ENCODE peak calls at places on chromosome 10, in five cellular contexts. One of them, this sample, is unnamed.

GRCh38 chr10:70662362-70663220 is 9.7 kb upstream of the ADAMTS14 start:
- DNase-seq in mesenchymal stem cell: peak; percentile 58
- DNase-seq in fibroblast of lung: peak; percentile 62
- DNase-seq in GM23248: no peak
- DNase-seq in neural progenitor cell: no peak
- DNase-seq in this sample: no peak

GRCh38 chr10:70477661-70478162 is 855 bp upstream of the PALD1 start:
- DNase-seq in GM23248: peak; percentile 35
- DNase-seq in fibroblast of lung: peak; percentile 38
- DNase-seq in mesenchymal stem cell: no peak
- DNase-seq in neural progenitor cell: peak; percentile 20
- DNase-seq in this sample: peak; percentile 31

GRCh38 chr10:125216309-125216708 is 55.9 kb upstream of the CTBP2 start:
- DNase-seq in neural progenitor cell: no peak
- DNase-seq in mesenchymal stem cell: no peak
- DNase-seq in GM23248: no peak
- DNase-seq in fibroblast of lung: no peak
- DNase-seq in this sample: no peak

GRCh38 chr10:43229208-43230061 is 37.4 kb downstream of the RASGEF1A start:
- DNase-seq in mesenchymal stem cell: no peak
- DNase-seq in fibroblast of lung: no peak
- DNase-seq in GM23248: peak; percentile 29
- DNase-seq in neural progenitor cell: peak; percentile 76
- DNase-seq in this sample: no peak

GRCh38 chr10:97540669-97541500 is 31.7 kb upstream of the ANKRD2 start:
- DNase-seq in mesenchymal stem cell: no peak
- DNase-seq in neural progenitor cell: no peak
- DNase-seq in GM23248: peak; percentile 47
- DNase-seq in fibroblast of lung: peak; percentile 62
- DNase-seq in this sample: no peak

GRCh38 chr10:34507217-34507616 is 307.9 kb downstream of the PARD3 start:
- DNase-seq in neural progenitor cell: peak; percentile 64
- DNase-seq in mesenchymal stem cell: no peak
- DNase-seq in fibroblast of lung: no peak
- DNase-seq in GM23248: no peak
- DNase-seq in this sample: no peak

GRCh38 chr10:91587710-91588638 is 44.9 kb downstream of the PPP1R3C start:
- DNase-seq in fibroblast of lung: peak; percentile 90
- DNase-seq in GM23248: peak; percentile 93
- DNase-seq in mesenchymal stem cell: peak; percentile 88
- DNase-seq in neural progenitor cell: no peak
- DNase-seq in this sample: peak; percentile 66

GRCh38 chr10:79487296-79488194 is 24.8 kb upstream of the EIF5AL1 start:
- DNase-seq in neural progenitor cell: peak; percentile 90
- DNase-seq in GM23248: peak; percentile 75
- DNase-seq in mesenchymal stem cell: peak; percentile 72
- DNase-seq in fibroblast of lung: peak; percentile 69
- DNase-seq in this sample: peak; percentile 50

GRCh38 chr10:122258136-122259074 is 12.7 kb upstream of the BTBD16 start:
- DNase-seq in mesenchymal stem cell: peak; percentile 77
- DNase-seq in neural progenitor cell: no peak
- DNase-seq in fibroblast of lung: peak; percentile 53
- DNase-seq in GM23248: peak; percentile 33
- DNase-seq in this sample: no peak

GRCh38 chr10:35195361-35196306 is 69.0 kb downstream of the CREM start:
- DNase-seq in GM23248: peak; percentile 97
- DNase-seq in neural progenitor cell: peak; percentile 81
- DNase-seq in fibroblast of lung: peak; percentile 98
- DNase-seq in mesenchymal stem cell: peak; percentile 99
- DNase-seq in this sample: peak; percentile 99

GRCh38 chr10:50740351-50740688 is 584 bp downstream of the ASAH2B start:
- DNase-seq in neural progenitor cell: peak; percentile 6
- DNase-seq in fibroblast of lung: peak; percentile 80
- DNase-seq in mesenchymal stem cell: peak; percentile 88
- DNase-seq in GM23248: peak; percentile 90
- DNase-seq in this sample: peak; percentile 69

GRCh38 chr10:52956861-52957260 is 184.3 kb upstream of the MBL2 start:
- DNase-seq in GM23248: no peak
- DNase-seq in neural progenitor cell: no peak
- DNase-seq in mesenchymal stem cell: no peak
- DNase-seq in fibroblast of lung: peak; percentile 22
- DNase-seq in this sample: no peak

GRCh38 chr10:102299873-102300272 is 54.5 kb downstream of the GBF1 start:
- DNase-seq in fibroblast of lung: peak; percentile 89
- DNase-seq in mesenchymal stem cell: peak; percentile 60
- DNase-seq in neural progenitor cell: no peak
- DNase-seq in GM23248: peak; percentile 82
- DNase-seq in this sample: no peak

GRCh38 chr10:124534231-124534798 is 72.7 kb downstream of the LHPP start:
- DNase-seq in GM23248: no peak
- DNase-seq in fibroblast of lung: peak; percentile 18
- DNase-seq in mesenchymal stem cell: peak; percentile 17
- DNase-seq in neural progenitor cell: peak; percentile 60
- DNase-seq in this sample: no peak

GRCh38 chr10:30775779-30776591 is 146.4 kb upstream of the LYZL2 start:
- DNase-seq in fibroblast of lung: peak; percentile 90
- DNase-seq in GM23248: peak; percentile 89
- DNase-seq in neural progenitor cell: no peak
- DNase-seq in mesenchymal stem cell: peak; percentile 66
- DNase-seq in this sample: no peak

GRCh38 chr10:15209827-15210509 is 41.5 kb upstream of the NMT2 start:
- DNase-seq in GM23248: peak; percentile 82
- DNase-seq in fibroblast of lung: peak; percentile 66
- DNase-seq in neural progenitor cell: peak; percentile 89
- DNase-seq in mesenchymal stem cell: peak; percentile 76
- DNase-seq in this sample: peak; percentile 72

GRCh38 chr10:126397640-126398382 is 9.5 kb upstream of the ADAM12 start:
- DNase-seq in GM23248: peak; percentile 96
- DNase-seq in neural progenitor cell: peak; percentile 68
- DNase-seq in fibroblast of lung: peak; percentile 100
- DNase-seq in mesenchymal stem cell: peak; percentile 92
- DNase-seq in this sample: no peak

GRCh38 chr10:98314577-98315284 is 46.7 kb upstream of the LOXL4 start:
- DNase-seq in mesenchymal stem cell: no peak
- DNase-seq in neural progenitor cell: no peak
- DNase-seq in fibroblast of lung: no peak
- DNase-seq in GM23248: peak; percentile 75
- DNase-seq in this sample: no peak

GRCh38 chr10:97714401-97715258 is 1.1 kb downstream of the MARVELD1 start:
- DNase-seq in GM23248: peak; percentile 94
- DNase-seq in neural progenitor cell: peak; percentile 83
- DNase-seq in fibroblast of lung: peak; percentile 80
- DNase-seq in mesenchymal stem cell: peak; percentile 80
- DNase-seq in this sample: peak; percentile 58

GRCh38 chr10:114332808-114333207 is 71.5 kb downstream of the AFAP1L2 start:
- DNase-seq in fibroblast of lung: no peak
- DNase-seq in GM23248: no peak
- DNase-seq in mesenchymal stem cell: no peak
- DNase-seq in neural progenitor cell: no peak
- DNase-seq in this sample: no peak

GRCh38 chr10:86373828-86374227 is 7.2 kb upstream of the GRID1 start:
- DNase-seq in fibroblast of lung: no peak
- DNase-seq in neural progenitor cell: no peak
- DNase-seq in GM23248: no peak
- DNase-seq in mesenchymal stem cell: no peak
- DNase-seq in this sample: no peak

GRCh38 chr10:122525788-122526187 is 34.8 kb upstream of the DMBT1 start:
- DNase-seq in mesenchymal stem cell: no peak
- DNase-seq in neural progenitor cell: no peak
- DNase-seq in GM23248: no peak
- DNase-seq in fibroblast of lung: no peak
- DNase-seq in this sample: peak; percentile 42

GRCh38 chr10:103545771-103546281 is 52.3 kb downstream of the NEURL1 start:
- DNase-seq in GM23248: no peak
- DNase-seq in fibroblast of lung: no peak
- DNase-seq in mesenchymal stem cell: no peak
- DNase-seq in neural progenitor cell: no peak
- DNase-seq in this sample: no peak

GRCh38 chr10:124591123-124591495 is 129.5 kb downstream of the LHPP start:
- DNase-seq in mesenchymal stem cell: no peak
- DNase-seq in GM23248: no peak
- DNase-seq in fibroblast of lung: no peak
- DNase-seq in neural progenitor cell: no peak
- DNase-seq in this sample: no peak

GRCh38 chr10:49758249-49758930 is 3.7 kb downstream of the OGDHL start:
- DNase-seq in GM23248: no peak
- DNase-seq in neural progenitor cell: no peak
- DNase-seq in mesenchymal stem cell: no peak
- DNase-seq in fibroblast of lung: no peak
- DNase-seq in this sample: no peak

GRCh38 chr10:74841265-74841973 is 15.0 kb downstream of the KAT6B start:
- DNase-seq in mesenchymal stem cell: no peak
- DNase-seq in fibroblast of lung: peak; percentile 44
- DNase-seq in neural progenitor cell: no peak
- DNase-seq in GM23248: no peak
- DNase-seq in this sample: no peak

GRCh38 chr10:16259726-16260125 is 177.1 kb upstream of the PTER start:
- DNase-seq in neural progenitor cell: no peak
- DNase-seq in fibroblast of lung: no peak
- DNase-seq in GM23248: no peak
- DNase-seq in mesenchymal stem cell: no peak
- DNase-seq in this sample: no peak

GRCh38 chr10:122462533-122463465 is 1.4 kb downstream of the HTRA1 start:
- DNase-seq in mesenchymal stem cell: peak; percentile 62
- DNase-seq in fibroblast of lung: peak; percentile 53
- DNase-seq in GM23248: peak; percentile 78
- DNase-seq in neural progenitor cell: peak; percentile 34
- DNase-seq in this sample: peak; percentile 58

GRCh38 chr10:14358886-14359573 is 28.3 kb upstream of the FRMD4A start:
- DNase-seq in fibroblast of lung: peak; percentile 53
- DNase-seq in mesenchymal stem cell: no peak
- DNase-seq in GM23248: no peak
- DNase-seq in neural progenitor cell: no peak
- DNase-seq in this sample: no peak

GRCh38 chr10:53894145-53894544 is 906.9 kb downstream of the PCDH15 start:
- DNase-seq in GM23248: no peak
- DNase-seq in fibroblast of lung: no peak
- DNase-seq in neural progenitor cell: no peak
- DNase-seq in mesenchymal stem cell: no peak
- DNase-seq in this sample: no peak

GRCh38 chr10:76675561-76675950 is 962.1 kb downstream of the KCNMA1 start:
- DNase-seq in fibroblast of lung: no peak
- DNase-seq in neural progenitor cell: no peak
- DNase-seq in mesenchymal stem cell: no peak
- DNase-seq in GM23248: peak; percentile 12
- DNase-seq in this sample: no peak

DNA sequence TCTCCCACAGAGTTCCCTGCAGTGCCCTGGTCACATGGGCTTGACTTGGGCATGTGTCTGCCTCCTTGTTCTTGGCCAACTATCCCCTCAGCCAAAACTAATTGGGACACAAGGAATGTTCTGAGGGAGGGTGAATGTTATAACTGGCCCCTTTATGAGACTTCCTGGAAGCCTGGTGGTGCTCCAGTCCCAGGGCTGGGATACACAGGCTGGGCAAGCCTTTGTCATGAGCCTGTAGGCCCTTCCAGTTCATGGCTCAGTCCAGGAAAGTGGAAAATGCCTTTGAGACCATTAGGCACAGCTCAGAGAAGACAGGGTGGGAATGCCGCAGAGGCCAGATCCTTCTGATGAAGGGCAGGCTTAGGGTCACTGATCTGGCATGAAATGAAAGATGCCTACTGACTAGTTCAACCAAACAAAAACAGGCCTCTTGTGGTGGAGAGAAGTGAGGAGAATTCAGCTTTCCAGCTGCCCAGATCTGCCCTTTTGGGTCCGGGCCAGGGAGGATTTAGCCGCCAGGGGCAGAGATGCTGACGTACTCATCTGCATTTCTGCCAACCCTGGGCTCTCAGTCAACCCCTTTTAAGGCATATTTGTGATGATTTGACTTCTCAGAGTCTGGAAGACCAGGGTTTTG is 961.5 kb downstream of the KCNMA1 start:
- DNase-seq in mesenchymal stem cell: no peak
- DNase-seq in GM23248: peak; percentile 70
- DNase-seq in fibroblast of lung: peak; percentile 45
- DNase-seq in neural progenitor cell: no peak
- DNase-seq in this sample: no peak
- H2AFZ ChIP-seq in mesenchymal stem cell: no peak overlapping the region
- H2AFZ ChIP-seq in GM23248: no peak overlapping the region
- H2AFZ ChIP-seq in fibroblast of lung: no peak overlapping the region
- H2AFZ ChIP-seq in neural progenitor cell: peak overlapping the region; percentile 68
- H2AFZ ChIP-seq in this sample: no peak overlapping the region

GRCh38 chr10:92595505-92595904 is 2.6 kb downstream of the KIF11 start:
- DNase-seq in mesenchymal stem cell: no peak
- DNase-seq in neural progenitor cell: no peak
- DNase-seq in GM23248: no peak
- DNase-seq in fibroblast of lung: no peak
- DNase-seq in this sample: no peak

GRCh38 chr10:92592761-92593552 is at the start of gene KIF11:
- DNase-seq in neural progenitor cell: peak; percentile 98
- DNase-seq in mesenchymal stem cell: peak; percentile 98
- DNase-seq in GM23248: peak; percentile 100
- DNase-seq in fibroblast of lung: peak; percentile 95
- DNase-seq in this sample: peak; percentile 98

GRCh38 chr10:92591550-92592140 is 1.3 kb upstream of the KIF11 start:
- DNase-seq in neural progenitor cell: peak; percentile 91
- DNase-seq in mesenchymal stem cell: peak; percentile 91
- DNase-seq in fibroblast of lung: peak; percentile 95
- DNase-seq in GM23248: peak; percentile 98
- DNase-seq in this sample: peak; percentile 94

GRCh38 chr10:92593553-92594046 is 670 bp downstream of the KIF11 start:
- DNase-seq in mesenchymal stem cell: no peak
- DNase-seq in fibroblast of lung: no peak
- DNase-seq in neural progenitor cell: no peak
- DNase-seq in GM23248: no peak
- DNase-seq in this sample: peak; percentile 67

GRCh38 chr10:92594194-92594593 is 1.3 kb downstream of the KIF11 start:
- DNase-seq in neural progenitor cell: no peak
- DNase-seq in mesenchymal stem cell: no peak
- DNase-seq in fibroblast of lung: no peak
- DNase-seq in GM23248: peak; percentile 40
- DNase-seq in this sample: peak; percentile 35
- H2AFZ ChIP-seq in neural progenitor cell: no peak overlapping the region
- H2AFZ ChIP-seq in mesenchymal stem cell: no peak overlapping the region
- H2AFZ ChIP-seq in fibroblast of lung: peak overlapping the region; percentile 21
- H2AFZ ChIP-seq in GM23248: peak overlapping the region; percentile 95
- H2AFZ ChIP-seq in this sample: no peak overlapping the region

GRCh38 chr10:130424418-130424817 is 288.2 kb downstream of the GLRX3 start:
- DNase-seq in GM23248: no peak
- DNase-seq in neural progenitor cell: no peak
- DNase-seq in mesenchymal stem cell: no peak
- DNase-seq in fibroblast of lung: no peak
- DNase-seq in this sample: no peak
- H2AFZ ChIP-seq in GM23248: no peak overlapping the region
- H2AFZ ChIP-seq in neural progenitor cell: no peak overlapping the region
- H2AFZ ChIP-seq in mesenchymal stem cell: no peak overlapping the region
- H2AFZ ChIP-seq in fibroblast of lung: no peak overlapping the region
- H2AFZ ChIP-seq in this sample: no peak overlapping the region

DNA sequence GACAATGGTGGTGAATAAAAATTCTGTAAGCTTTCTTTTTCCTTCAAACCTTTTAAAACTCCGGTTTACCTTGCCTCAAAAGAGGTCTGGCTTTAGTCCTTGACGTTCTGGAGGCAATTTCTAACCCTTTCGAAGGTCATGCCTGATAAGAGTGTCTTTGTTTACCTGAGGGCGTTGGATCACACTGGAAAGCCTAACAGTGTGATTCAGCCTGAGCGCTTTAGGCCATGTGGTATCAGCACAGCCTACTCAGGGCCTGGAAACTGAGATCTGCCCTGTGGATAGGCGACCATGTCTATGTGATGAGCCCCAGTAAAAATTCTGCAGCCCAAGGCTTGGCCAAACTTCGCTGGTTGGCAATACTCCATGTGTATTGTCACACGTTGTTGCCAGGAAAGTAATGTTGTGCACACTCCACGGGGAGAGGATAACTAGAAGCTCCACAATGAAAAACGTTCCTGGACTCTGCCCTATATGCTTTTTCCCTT is 10.7 kb downstream of the CCDC6 start:
- DNase-seq in GM23248: peak; percentile 24
- DNase-seq in mesenchymal stem cell: no peak
- DNase-seq in neural progenitor cell: no peak
- DNase-seq in fibroblast of lung: peak; percentile 36
- DNase-seq in this sample: no peak
- H2AFZ ChIP-seq in GM23248: no peak overlapping the region
- H2AFZ ChIP-seq in mesenchymal stem cell: no peak overlapping the region
- H2AFZ ChIP-seq in neural progenitor cell: no peak overlapping the region
- H2AFZ ChIP-seq in fibroblast of lung: no peak overlapping the region
- H2AFZ ChIP-seq in this sample: no peak overlapping the region

This sample was measured in endothelial cell of umbilical vein.